ENCODE peak calls at places on chromosomes 4 and X, in seven cellular contexts. B is IMR-90, H is H9, G is neuronal stem cell, A is H1, J is trophoblast cell, L is mesenchymal stem cell. D is an unnamed sample.

GRCh38 chrX:78011846-78012245 is 42.4 kb upstream of the PGAM4 start:
- DNase-seq in B (peak; percentile 48), H (no peak), G (no peak), A (no peak), J (no peak), L (peak; percentile 2), D (no peak)

GRCh38 chrX:50799531-50799961 is 14.4 kb downstream of the SHROOM4 start:
- DNase-seq in B (peak; percentile 56), H (no peak), G (no peak), A (no peak), J (peak; percentile 6), L (peak; percentile 89), D (no peak)

GRCh38 chr4:159549092-159549491 is 446.2 kb downstream of the RAPGEF2 start:
- DNase-seq in B (peak; percentile 1), H (no peak), G (no peak), A (no peak), J (no peak), L (peak; percentile 33), D (no peak)

GRCh38 chrX:87518504-87518903 is 902 bp downstream of the KLHL4 start:
- DNase-seq in B (peak; percentile 18), H (no peak), G (no peak), A (no peak), J (no peak), L (peak; percentile 42), D (no peak)

GRCh38 chr4:137852326-137852725 is 320.0 kb upstream of the PCDH18 start:
- DNase-seq in B (no peak), H (no peak), G (no peak), A (no peak), J (no peak), L (no peak), D (no peak)

GRCh38 chr4:156889616-156890594 is 81.7 kb downstream of the PDGFC start:
- DNase-seq in B (peak; percentile 83), H (no peak), G (no peak), A (no peak), J (peak; percentile 4), L (peak; percentile 24), D (no peak)

GRCh38 chr4:20251796-20252655 is at the start of gene SLIT2:
- DNase-seq in B (peak; percentile 68), H (peak; percentile 88), G (peak; percentile 88), A (peak; percentile 93), J (peak; percentile 71), L (peak; percentile 75), D (peak; percentile 91)

GRCh38 chr4:80142396-80143304 is 54.7 kb upstream of the PRDM8 start:
- DNase-seq in B (no peak), H (no peak), G (no peak), A (no peak), J (peak; percentile 44), L (peak; percentile 33), D (no peak)

GRCh38 chr4:89056953-89057398 is at the start of gene FAM13A:
- DNase-seq in B (peak; percentile 97), H (peak; percentile 89), G (peak; percentile 80), A (peak; percentile 60), J (peak; percentile 74), L (peak; percentile 95), D (peak; percentile 98)

GRCh38 chr4:143375326-143376073 is 38.8 kb downstream of the GAB1 start:
- DNase-seq in B (no peak), H (peak; percentile 50), G (no peak), A (no peak), J (no peak), L (peak; percentile 45), D (peak; percentile 67)

GRCh38 chr4:3302786-3303444 is 10.1 kb downstream of the RGS12 start:
- DNase-seq in B (no peak), H (peak; percentile 25), G (no peak), A (peak; percentile 50), J (no peak), L (no peak), D (no peak)

GRCh38 chrX:109624641-109625311 is at the start of gene KCNE5:
- DNase-seq in B (no peak), H (peak; percentile 75), G (peak; percentile 53), A (peak; percentile 63), J (no peak), L (peak; percentile 29), D (peak; percentile 73)

GRCh38 chrX:18887177-18887820 is 96.6 kb downstream of the PHKA2 start:
- DNase-seq in B (no peak), H (no peak), G (no peak), A (peak; percentile 54), J (peak; percentile 39), L (no peak), D (peak; percentile 16)

GRCh38 chr4:137000432-137000831 is 531.9 kb downstream of the PCDH18 start:
- DNase-seq in B (no peak), H (no peak), G (no peak), A (no peak), J (no peak), L (no peak), D (no peak)

GRCh38 chr4:155353923-155354540 is 22.7 kb downstream of the MAP9 start:
- DNase-seq in B (peak; percentile 46), H (peak; percentile 45), G (peak; percentile 48), A (peak; percentile 78), J (peak; percentile 50), L (peak; percentile 60), D (peak; percentile 51)

GRCh38 chr4:128393111-128393704 is 105.6 kb upstream of the PGRMC2 start:
- DNase-seq in B (peak; percentile 57), H (no peak), G (no peak), A (no peak), J (no peak), L (peak; percentile 78), D (no peak)

GRCh38 chr4:86657382-86657781 is 63.3 kb downstream of the PTPN13 start:
- DNase-seq in B (no peak), H (no peak), G (no peak), A (no peak), J (no peak), L (no peak), D (no peak)

GRCh38 chrX:1387141-1387776 is 4.7 kb downstream of the SLC25A6 start:
- DNase-seq in B (no peak), H (no peak), G (no peak), A (peak; percentile 43), J (no peak), L (no peak), D (no peak)

GRCh38 chrX:12988797-12989196 is 13.9 kb downstream of the TMSB4X start:
- DNase-seq in B (peak; percentile 74), H (no peak), G (no peak), A (no peak), J (no peak), L (no peak), D (no peak)

GRCh38 chr4:85478576-85478975 is 3.6 kb downstream of the ARHGAP24 start:
- DNase-seq in B (no peak), H (no peak), G (no peak), A (no peak), J (peak; percentile 16), L (peak; percentile 48), D (no peak)

GRCh38 chr4:112802780-112803179 is 165.8 kb downstream of the LARP7 start:
- DNase-seq in B (no peak), H (no peak), G (no peak), A (no peak), J (no peak), L (no peak), D (no peak)

GRCh38 chr4:1940566-1940965 is 68.2 kb downstream of the NELFA start:
- DNase-seq in B (no peak), H (no peak), G (no peak), A (no peak), J (no peak), L (no peak), D (no peak)

GRCh38 chr4:146835096-146835495 is 110.6 kb downstream of the TTC29 start:
- DNase-seq in B (no peak), H (no peak), G (no peak), A (no peak), J (no peak), L (no peak), D (no peak)

GRCh38 chr4:146834263-146835034 is 111.2 kb downstream of the TTC29 start:
- DNase-seq in B (no peak), H (no peak), G (no peak), A (no peak), J (no peak), L (no peak), D (no peak)
- H4K8ac ChIP-seq in B (no peak overlapping the region), H (no peak overlapping the region), G (no peak overlapping the region), A (no peak overlapping the region), J (no peak overlapping the region), L (no peak overlapping the region), D (no peak overlapping the region)

GRCh38 chrX:104565791-104566687 is at the start of gene IL1RAPL2:
- DNase-seq in B (no peak), H (peak; percentile 75), G (peak; percentile 51), A (peak; percentile 70), J (peak; percentile 18), L (peak; percentile 20), D (peak; percentile 74)

GRCh38 chrX:104568304-104568915 is 2.4 kb downstream of the IL1RAPL2 start:
- DNase-seq in B (no peak), H (no peak), G (no peak), A (peak; percentile 41), J (no peak), L (no peak), D (no peak)

GRCh38 chrX:104566921-104567501 is 1.0 kb downstream of the IL1RAPL2 start:
- DNase-seq in B (no peak), H (peak; percentile 32), G (no peak), A (peak; percentile 44), J (no peak), L (peak; percentile 0), D (peak; percentile 11)

GRCh38 chrX:104564921-104565703 is 887 bp upstream of the IL1RAPL2 start:
- DNase-seq in B (no peak), H (peak; percentile 28), G (no peak), A (no peak), J (no peak), L (no peak), D (no peak)

GRCh38 chrX:104567506-104567905 is 1.5 kb downstream of the IL1RAPL2 start:
- DNase-seq in B (no peak), H (no peak), G (no peak), A (no peak), J (no peak), L (no peak), D (no peak)
- H2BK120ac ChIP-seq in B (no peak overlapping the region), H (no peak overlapping the region), G (no peak overlapping the region), A (no peak overlapping the region), J (no peak overlapping the region), L (no peak overlapping the region), D (no peak overlapping the region)

DNA sequence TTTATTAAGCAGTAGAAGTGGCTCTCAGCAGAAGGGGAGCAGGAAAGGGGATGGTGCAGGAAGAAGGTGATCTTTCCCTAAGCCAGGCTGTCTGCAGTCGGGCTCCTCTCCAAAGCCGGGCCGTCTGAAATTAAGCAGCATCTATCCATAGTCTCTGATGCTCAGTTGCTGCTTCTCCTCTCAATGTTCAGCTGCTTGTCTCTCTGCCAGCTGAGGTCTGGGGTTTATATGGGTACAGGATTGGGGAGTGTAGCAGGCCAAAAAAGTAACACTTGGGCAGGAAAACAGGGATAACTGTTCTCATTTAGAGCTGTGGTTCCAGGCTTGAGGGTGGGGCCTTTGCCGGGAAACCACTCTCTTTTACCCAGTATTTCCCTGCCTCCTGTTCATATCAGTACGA is 39.2 kb upstream of the CCKAR start:
- DNase-seq in B (no peak), H (no peak), G (no peak), A (no peak), J (no peak), L (no peak), D (no peak)
- H4K8ac ChIP-seq in B (no peak overlapping the region), H (no peak overlapping the region), G (no peak overlapping the region), A (no peak overlapping the region), J (no peak overlapping the region), L (no peak overlapping the region), D (no peak overlapping the region)

DNA sequence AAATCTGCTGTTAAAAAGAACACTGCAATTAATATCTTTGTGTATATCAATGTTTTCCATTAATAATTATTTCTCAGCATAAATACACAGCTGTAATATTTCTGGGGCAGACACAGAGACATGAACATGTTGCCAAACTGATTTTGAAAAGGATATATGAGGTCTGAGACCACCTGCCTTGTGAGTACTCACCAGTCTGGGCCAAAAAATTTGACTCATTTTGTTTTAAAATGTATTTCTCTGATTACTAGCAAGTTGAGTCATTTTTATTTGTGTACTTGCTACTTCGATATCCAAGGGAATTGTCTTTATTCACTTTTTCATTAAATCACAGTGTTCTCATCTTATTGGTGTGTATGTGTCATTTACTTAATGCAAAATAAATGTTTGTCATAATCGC is 8.5 kb upstream of the RAI2 start:
- DNase-seq in B (no peak), H (no peak), G (no peak), A (no peak), J (no peak), L (no peak), D (no peak)
- H2BK120ac ChIP-seq in B (no peak overlapping the region), H (no peak overlapping the region), G (no peak overlapping the region), A (no peak overlapping the region), J (no peak overlapping the region), L (no peak overlapping the region), D (no peak overlapping the region)